ENCODE peak calls at places on chromosomes 6 and 20, in five cellular contexts. One of them, this sample, is unnamed.

GRCh38 chr20:18090044-18090443 is 32.3 kb upstream of the OVOL2 start:
- DNase-seq in astrocyte of the cerebellum: no peak
- DNase-seq in body of pancreas: no peak
- DNase-seq in non-pigmented ciliary epithelial cell: no peak
- DNase-seq in AG04450: no peak
- DNase-seq in this sample: no peak

GRCh38 chr6:69917834-69918233 is 51.5 kb downstream of the COL19A1 start:
- DNase-seq in astrocyte of the cerebellum: no peak
- DNase-seq in body of pancreas: no peak
- DNase-seq in non-pigmented ciliary epithelial cell: peak
- DNase-seq in AG04450: no peak
- DNase-seq in this sample: peak

GRCh38 chr20:32218156-32218900 is 10.6 kb downstream of the POFUT1 start:
- DNase-seq in astrocyte of the cerebellum: no peak
- DNase-seq in body of pancreas: no peak
- DNase-seq in non-pigmented ciliary epithelial cell: no peak
- DNase-seq in AG04450: no peak
- DNase-seq in this sample: no peak

GRCh38 chr20:8398289-8399051 is 266.4 kb downstream of the PLCB1 start:
- DNase-seq in astrocyte of the cerebellum: no peak
- DNase-seq in body of pancreas: no peak
- DNase-seq in non-pigmented ciliary epithelial cell: no peak
- DNase-seq in AG04450: no peak
- DNase-seq in this sample: no peak

GRCh38 chr20:35616465-35617396 is 1.1 kb downstream of the SPAG4 start:
- DNase-seq in astrocyte of the cerebellum: peak
- DNase-seq in body of pancreas: peak
- DNase-seq in non-pigmented ciliary epithelial cell: no peak
- DNase-seq in AG04450: peak
- DNase-seq in this sample: peak

GRCh38 chr6:44071670-44072451 is 55.4 kb downstream of the MRPL14 start:
- DNase-seq in astrocyte of the cerebellum: peak
- DNase-seq in body of pancreas: no peak
- DNase-seq in non-pigmented ciliary epithelial cell: peak
- DNase-seq in AG04450: peak
- DNase-seq in this sample: peak

GRCh38 chr20:37971561-37972127 is 61.6 kb downstream of the TTI1 start:
- DNase-seq in astrocyte of the cerebellum: no peak
- DNase-seq in body of pancreas: no peak
- DNase-seq in non-pigmented ciliary epithelial cell: no peak
- DNase-seq in AG04450: no peak
- DNase-seq in this sample: no peak

GRCh38 chr6:98827295-98828159 is 6.8 kb upstream of the POU3F2 start:
- DNase-seq in astrocyte of the cerebellum: no peak
- DNase-seq in body of pancreas: no peak
- DNase-seq in non-pigmented ciliary epithelial cell: no peak
- DNase-seq in AG04450: no peak
- DNase-seq in this sample: no peak

GRCh38 chr20:57070296-57070695 is 196.1 kb downstream of the BMP7 start:
- DNase-seq in astrocyte of the cerebellum: no peak
- DNase-seq in body of pancreas: no peak
- DNase-seq in non-pigmented ciliary epithelial cell: no peak
- DNase-seq in AG04450: no peak
- DNase-seq in this sample: no peak

GRCh38 chr6:142698751-142699150 is 246.2 kb downstream of the HIVEP2 start:
- DNase-seq in astrocyte of the cerebellum: no peak
- DNase-seq in body of pancreas: no peak
- DNase-seq in non-pigmented ciliary epithelial cell: no peak
- DNase-seq in AG04450: no peak
- DNase-seq in this sample: no peak

GRCh38 chr20:15162061-15162740 is 824.8 kb upstream of the FLRT3 start:
- DNase-seq in astrocyte of the cerebellum: no peak
- DNase-seq in body of pancreas: no peak
- DNase-seq in non-pigmented ciliary epithelial cell: no peak
- DNase-seq in AG04450: no peak
- DNase-seq in this sample: no peak

GRCh38 chr6:12241493-12242214 is 48.5 kb upstream of the EDN1 start:
- DNase-seq in astrocyte of the cerebellum: no peak
- DNase-seq in body of pancreas: no peak
- DNase-seq in non-pigmented ciliary epithelial cell: no peak
- DNase-seq in AG04450: no peak
- DNase-seq in this sample: no peak

GRCh38 chr20:38209054-38209675 is 44.1 kb upstream of the TGM2 start:
- DNase-seq in astrocyte of the cerebellum: no peak
- DNase-seq in body of pancreas: no peak
- DNase-seq in non-pigmented ciliary epithelial cell: no peak
- DNase-seq in AG04450: no peak
- DNase-seq in this sample: no peak

GRCh38 chr20:18031888-18032509 is 25.7 kb downstream of the OVOL2 start:
- DNase-seq in astrocyte of the cerebellum: no peak
- DNase-seq in body of pancreas: no peak
- DNase-seq in non-pigmented ciliary epithelial cell: no peak
- DNase-seq in AG04450: no peak
- DNase-seq in this sample: no peak

GRCh38 chr6:109381747-109382575 is at the start of gene CD164:
- DNase-seq in astrocyte of the cerebellum: peak
- DNase-seq in body of pancreas: peak
- DNase-seq in non-pigmented ciliary epithelial cell: peak
- DNase-seq in AG04450: peak
- DNase-seq in this sample: no peak

GRCh38 chr6:6439778-6440177 is 119.3 kb upstream of the F13A1 start:
- DNase-seq in astrocyte of the cerebellum: no peak
- DNase-seq in body of pancreas: no peak
- DNase-seq in non-pigmented ciliary epithelial cell: no peak
- DNase-seq in AG04450: no peak
- DNase-seq in this sample: no peak

GRCh38 chr6:138293996-138294395 is 75.7 kb upstream of the PBOV1 start:
- DNase-seq in astrocyte of the cerebellum: no peak
- DNase-seq in body of pancreas: no peak
- DNase-seq in non-pigmented ciliary epithelial cell: no peak
- DNase-seq in AG04450: no peak
- DNase-seq in this sample: no peak

GRCh38 chr6:2986722-2987196 is 12.9 kb upstream of the NQO2 start:
- DNase-seq in astrocyte of the cerebellum: peak
- DNase-seq in body of pancreas: no peak
- DNase-seq in non-pigmented ciliary epithelial cell: no peak
- DNase-seq in AG04450: no peak
- DNase-seq in this sample: peak

GRCh38 chr20:60236613-60237012 is 278.4 kb downstream of the CDH26 start:
- DNase-seq in astrocyte of the cerebellum: no peak
- DNase-seq in body of pancreas: no peak
- DNase-seq in non-pigmented ciliary epithelial cell: no peak
- DNase-seq in AG04450: peak
- DNase-seq in this sample: no peak

GRCh38 chr20:49186535-49187329 is 1.4 kb downstream of the STAU1 start:
- DNase-seq in astrocyte of the cerebellum: peak
- DNase-seq in body of pancreas: peak
- DNase-seq in non-pigmented ciliary epithelial cell: peak
- DNase-seq in AG04450: no peak
- DNase-seq in this sample: peak

GRCh38 chr20:57432874-57433491 is 41.8 kb downstream of the RBM38 start:
- DNase-seq in astrocyte of the cerebellum: no peak
- DNase-seq in body of pancreas: peak
- DNase-seq in non-pigmented ciliary epithelial cell: no peak
- DNase-seq in AG04450: no peak
- DNase-seq in this sample: no peak

GRCh38 chr6:33886673-33887144 is 82.9 kb upstream of the MLN start:
- DNase-seq in astrocyte of the cerebellum: no peak
- DNase-seq in body of pancreas: no peak
- DNase-seq in non-pigmented ciliary epithelial cell: no peak
- DNase-seq in AG04450: peak
- DNase-seq in this sample: peak

GRCh38 chr6:28758046-28758817 is 165.6 kb downstream of the TRIM27 start:
- DNase-seq in astrocyte of the cerebellum: no peak
- DNase-seq in body of pancreas: no peak
- DNase-seq in non-pigmented ciliary epithelial cell: no peak
- DNase-seq in AG04450: no peak
- DNase-seq in this sample: peak

GRCh38 chr6:13496508-13497180 is 9.2 kb upstream of the GFOD1 start:
- DNase-seq in astrocyte of the cerebellum: no peak
- DNase-seq in body of pancreas: no peak
- DNase-seq in non-pigmented ciliary epithelial cell: no peak
- DNase-seq in AG04450: no peak
- DNase-seq in this sample: no peak

GRCh38 chr20:11101696-11102095 is 427.9 kb upstream of the JAG1 start:
- DNase-seq in astrocyte of the cerebellum: no peak
- DNase-seq in body of pancreas: no peak
- DNase-seq in non-pigmented ciliary epithelial cell: no peak
- DNase-seq in AG04450: no peak
- DNase-seq in this sample: no peak

GRCh38 chr6:147418523-147418922 is 90.0 kb upstream of the SAMD5 start:
- DNase-seq in astrocyte of the cerebellum: no peak
- DNase-seq in body of pancreas: no peak
- DNase-seq in non-pigmented ciliary epithelial cell: no peak
- DNase-seq in AG04450: no peak
- DNase-seq in this sample: no peak

GRCh38 chr6:69138893-69139494 is 503.9 kb downstream of the ADGRB3 start:
- DNase-seq in astrocyte of the cerebellum: no peak
- DNase-seq in body of pancreas: no peak
- DNase-seq in non-pigmented ciliary epithelial cell: peak
- DNase-seq in AG04450: no peak
- DNase-seq in this sample: no peak

GRCh38 chr6:106097368-106098231 is 11.5 kb downstream of the PRDM1 start:
- DNase-seq in astrocyte of the cerebellum: no peak
- DNase-seq in body of pancreas: no peak
- DNase-seq in non-pigmented ciliary epithelial cell: no peak
- DNase-seq in AG04450: no peak
- DNase-seq in this sample: no peak

GRCh38 chr6:134299236-134299635 is 18.7 kb downstream of the SGK1 start:
- DNase-seq in astrocyte of the cerebellum: peak
- DNase-seq in body of pancreas: peak
- DNase-seq in non-pigmented ciliary epithelial cell: peak
- DNase-seq in AG04450: no peak
- DNase-seq in this sample: no peak

GRCh38 chr20:62462976-62463592 is 12.7 kb downstream of the GATA5 start:
- DNase-seq in astrocyte of the cerebellum: no peak
- DNase-seq in body of pancreas: no peak
- DNase-seq in non-pigmented ciliary epithelial cell: no peak
- DNase-seq in AG04450: no peak
- DNase-seq in this sample: no peak

GRCh38 chr6:26607434-26608230 is 10.9 kb downstream of the ABT1 start:
- DNase-seq in astrocyte of the cerebellum: peak
- DNase-seq in body of pancreas: peak
- DNase-seq in non-pigmented ciliary epithelial cell: no peak
- DNase-seq in AG04450: peak
- DNase-seq in this sample: peak

GRCh38 chr6:48658910-48659309 is 547.9 kb upstream of the PTCHD4 start:
- DNase-seq in astrocyte of the cerebellum: no peak
- DNase-seq in body of pancreas: no peak
- DNase-seq in non-pigmented ciliary epithelial cell: no peak
- DNase-seq in AG04450: no peak
- DNase-seq in this sample: no peak

GRCh38 chr6:11585426-11586016 is 48.0 kb downstream of the TMEM170B start:
- DNase-seq in astrocyte of the cerebellum: peak
- DNase-seq in body of pancreas: no peak
- DNase-seq in non-pigmented ciliary epithelial cell: no peak
- DNase-seq in AG04450: peak
- DNase-seq in this sample: no peak

GRCh38 chr6:132937466-132937906 is 123.1 kb downstream of the RPS12 start:
- DNase-seq in astrocyte of the cerebellum: no peak
- DNase-seq in body of pancreas: peak
- DNase-seq in non-pigmented ciliary epithelial cell: no peak
- DNase-seq in AG04450: no peak
- DNase-seq in this sample: no peak

GRCh38 chr6:17454316-17455005 is 61.1 kb downstream of the CAP2 start:
- DNase-seq in astrocyte of the cerebellum: no peak
- DNase-seq in body of pancreas: no peak
- DNase-seq in non-pigmented ciliary epithelial cell: no peak
- DNase-seq in AG04450: peak
- DNase-seq in this sample: no peak

This sample was measured in HS-5.